ENCODE peak calls at places on chromosomes 5 and 9, in six cellular contexts. K is left ventricle myocardium inferior, Z is brain microvascular endothelial cell, E is thyroid gland, W is tibial artery, Y is transverse colon. I is an unnamed sample.
A peak's percentile ranks its signal among the peaks of the same experiment; 100 is the strongest.

GRCh38 chr9:129910628-129911567 is 75.6 kb downstream of the USP20 start:
- DNase-seq in K (no peak), Z (peak; percentile 99), E (no peak), W (peak; percentile 59), Y (no peak), I (peak; percentile 99)

GRCh38 chr9:109010676-109011655 is 2.3 kb downstream of the CTNNAL1 start:
- DNase-seq in K (no peak), Z (peak; percentile 81), E (peak; percentile 17), W (no peak), Y (peak; percentile 19), I (peak; percentile 80)

GRCh38 chr9:95003694-95004451 is 277.4 kb downstream of the AOPEP start:
- DNase-seq in K (peak; percentile 66), Z (peak; percentile 63), E (peak; percentile 84), W (peak; percentile 68), Y (peak; percentile 70), I (peak; percentile 53)

GRCh38 chr5:176793736-176794135 is 16.6 kb upstream of the UNC5A start:
- DNase-seq in K (no peak), Z (no peak), E (no peak), W (no peak), Y (no peak), I (no peak)

GRCh38 chr5:14501353-14502162 is 80.0 kb upstream of the OTULINL start:
- DNase-seq in K (no peak), Z (no peak), E (no peak), W (no peak), Y (no peak), I (no peak)

GRCh38 chr9:121735065-121735791 is 83.8 kb downstream of the DAB2IP start:
- DNase-seq in K (no peak), Z (peak; percentile 85), E (no peak), W (no peak), Y (peak; percentile 58), I (peak; percentile 70)

GRCh38 chr9:134287591-134288518 is 38.4 kb upstream of the RXRA start:
- DNase-seq in K (peak; percentile 9), Z (no peak), E (no peak), W (no peak), Y (no peak), I (no peak)

GRCh38 chr5:157540707-157541451 is 34.7 kb downstream of the ADAM19 start:
- DNase-seq in K (peak; percentile 58), Z (peak; percentile 72), E (no peak), W (peak; percentile 71), Y (peak; percentile 72), I (peak; percentile 53)

GRCh38 chr5:32342656-32343055 is 29.9 kb upstream of the MTMR12 start:
- DNase-seq in K (no peak), Z (no peak), E (no peak), W (no peak), Y (no peak), I (no peak)

GRCh38 chr5:72380491-72381274 is 60.5 kb downstream of the PTCD2 start:
- DNase-seq in K (no peak), Z (no peak), E (peak; percentile 8), W (no peak), Y (no peak), I (no peak)

GRCh38 chr9:16458696-16459420 is 411.6 kb downstream of the BNC2 start:
- DNase-seq in K (no peak), Z (no peak), E (no peak), W (no peak), Y (no peak), I (peak; percentile 73)

GRCh38 chr5:64947801-64948200 is 179.1 kb downstream of the CWC27 start:
- DNase-seq in K (no peak), Z (no peak), E (no peak), W (no peak), Y (no peak), I (no peak)

GRCh38 chr9:128065907-128066712 is 1.0 kb downstream of the NAIF1 start:
- DNase-seq in K (no peak), Z (no peak), E (no peak), W (no peak), Y (no peak), I (no peak)

GRCh38 chr5:126015244-126016054 is 407.8 kb upstream of the GRAMD2B start:
- DNase-seq in K (no peak), Z (peak; percentile 36), E (no peak), W (no peak), Y (no peak), I (peak; percentile 82)

GRCh38 chr5:68711311-68712200 is 382.3 kb upstream of the SLC30A5 start:
- DNase-seq in K (no peak), Z (no peak), E (peak; percentile 23), W (no peak), Y (no peak), I (no peak)

GRCh38 chr9:116749176-116749575 is 62.1 kb downstream of the TRIM32 start:
- DNase-seq in K (no peak), Z (no peak), E (no peak), W (no peak), Y (no peak), I (no peak)

GRCh38 chr5:5933651-5934050 is 444.7 kb downstream of the MED10 start:
- DNase-seq in K (no peak), Z (no peak), E (no peak), W (no peak), Y (no peak), I (no peak)

GRCh38 chr9:129143461-129143927 is 32.3 kb downstream of the PTPA start:
- DNase-seq in K (peak; percentile 82), Z (peak; percentile 77), E (peak; percentile 77), W (peak; percentile 49), Y (peak; percentile 37), I (no peak)

GRCh38 chr9:91395553-91396470 is 27.8 kb downstream of the NFIL3 start:
- DNase-seq in K (no peak), Z (peak; percentile 59), E (no peak), W (no peak), Y (no peak), I (peak; percentile 85)

GRCh38 chr5:104265531-104266130 is 703.0 kb upstream of the NUDT12 start:
- DNase-seq in K (no peak), Z (no peak), E (no peak), W (no peak), Y (no peak), I (no peak)

GRCh38 chr9:27726244-27727141 is 153.2 kb upstream of the C9orf72 start:
- DNase-seq in K (peak; percentile 20), Z (peak; percentile 75), E (peak; percentile 71), W (peak; percentile 24), Y (peak; percentile 59), I (peak; percentile 60)

DNA sequence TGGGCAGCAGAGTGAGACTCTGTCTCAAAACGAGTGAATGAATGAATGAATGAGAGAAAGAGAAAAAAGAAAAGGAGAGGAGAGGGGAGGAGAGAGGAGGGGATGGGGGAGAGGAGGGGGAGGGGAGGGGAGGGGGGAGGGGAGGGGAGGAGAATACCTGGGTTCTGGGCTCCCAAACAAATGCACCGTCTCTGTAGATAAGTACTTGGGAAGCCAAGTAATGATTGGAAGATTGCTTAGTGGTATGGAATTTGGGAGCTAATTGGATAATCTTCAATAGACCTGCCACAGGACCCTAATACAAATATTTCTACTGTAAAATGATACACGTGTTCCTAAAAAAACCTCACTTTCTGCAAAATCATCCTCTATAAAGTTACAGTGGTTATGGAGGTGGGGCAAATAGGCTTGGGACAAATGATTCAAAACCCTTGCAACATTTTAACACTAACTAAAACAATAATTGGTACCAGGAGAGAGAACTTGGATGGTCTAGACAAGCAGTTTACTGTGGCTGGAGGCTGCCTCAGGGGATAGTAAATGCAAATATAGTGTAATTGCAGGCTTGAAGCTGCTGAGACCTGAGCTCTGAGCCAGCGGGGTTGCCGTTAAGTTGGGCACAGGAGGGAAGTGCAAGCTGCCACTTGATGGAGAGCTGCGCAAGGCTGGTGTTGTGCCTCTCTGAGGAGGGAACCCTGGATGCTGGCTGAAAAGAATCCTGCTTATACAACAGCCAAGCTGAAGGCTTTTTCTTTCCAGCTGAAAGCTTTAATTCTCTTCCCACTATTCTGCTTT is 3.5 kb downstream of the HEMGN start:
- DNase-seq in K (no peak), Z (no peak), E (no peak), W (no peak), Y (no peak), I (no peak)
- TF ChIP-seq CTCF in K (no peak), Z (no peak), E (no peak), W (no peak), Y (no peak), I (no peak)

DNA sequence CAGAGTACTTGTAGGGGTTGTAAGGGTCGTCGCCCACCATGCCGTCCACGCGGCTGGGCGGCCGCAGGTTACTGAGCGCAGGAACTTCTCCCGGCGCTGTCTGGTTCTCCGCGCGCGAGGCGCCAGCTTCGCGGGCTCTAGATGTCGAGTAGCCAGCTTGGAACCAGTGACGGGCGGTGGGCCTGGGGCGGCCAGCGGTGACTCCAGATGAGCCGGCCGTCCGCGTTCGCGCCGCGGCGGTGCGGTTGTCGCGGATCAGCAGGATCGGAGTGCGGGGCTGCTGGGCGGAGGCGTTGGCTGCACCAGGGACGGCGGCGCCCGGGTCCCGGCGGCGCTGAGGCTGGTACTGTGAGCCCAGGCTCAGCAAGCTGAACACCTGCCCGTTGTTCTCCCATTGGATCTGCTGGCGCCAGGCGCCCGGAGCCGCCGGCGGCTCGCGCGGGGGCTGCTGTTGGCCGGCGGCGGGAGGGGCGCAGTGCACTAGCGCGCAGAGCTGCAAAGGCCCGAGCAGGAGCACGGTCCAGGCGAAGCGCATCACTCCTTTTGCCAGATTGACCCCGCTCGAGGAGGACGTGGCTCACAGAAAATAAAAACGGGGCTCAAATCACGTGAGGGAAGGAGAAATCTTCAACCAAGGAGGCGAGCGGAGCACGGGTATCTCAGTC is 476 bp downstream of the LOX start:
- DNase-seq in K (no peak), Z (peak; percentile 29), E (peak; percentile 35), W (no peak), Y (peak; percentile 10), I (peak; percentile 41)
- H3K27me3 ChIP-seq in K (peaks cover 32% of the 10 kb centered on the region), Z (no peaks in the 10 kb centered on the region), E (no peaks in the 10 kb centered on the region), W (no peaks in the 10 kb centered on the region), Y (peaks cover 33% of the 10 kb centered on the region), I (no peaks in the 10 kb centered on the region)

GRCh38 chr9:131616983-131617604 is 71.8 kb downstream of the PRRT1B start:
- DNase-seq in K (no peak), Z (no peak), E (no peak), W (no peak), Y (no peak), I (no peak)
- H3K36me3 ChIP-seq in K (peaks cover 83% of the 10 kb centered on the region), Z (peaks cover 19% of the 10 kb centered on the region), E (peaks cover 6% of the 10 kb centered on the region), W (peaks cover 76% of the 10 kb centered on the region), Y (no peaks in the 10 kb centered on the region), I (peaks cover 6% of the 10 kb centered on the region)

DNA sequence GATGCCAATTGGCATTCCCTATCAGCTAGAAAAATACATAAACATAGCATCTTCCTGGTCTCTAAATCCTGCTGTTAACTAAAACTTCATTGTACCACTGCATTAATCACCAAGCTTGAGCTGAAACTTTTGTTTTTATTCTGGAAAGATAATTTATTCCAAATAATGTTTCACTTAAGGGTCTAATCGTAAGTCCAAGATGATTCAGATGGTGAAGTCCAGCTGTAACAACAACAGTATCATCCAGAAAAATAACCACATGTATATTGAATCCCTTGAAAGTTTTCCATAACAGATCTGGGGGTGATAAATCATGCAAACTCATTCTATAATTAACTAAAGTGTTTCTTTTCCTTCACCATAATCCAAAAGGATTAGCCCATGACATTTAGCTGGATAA is 23.9 kb downstream of the RORB start:
- DNase-seq in K (no peak), Z (no peak), E (no peak), W (no peak), Y (no peak), I (no peak)
- TF ChIP-seq CTCF in K (no peak), Z (no peak), E (no peak), W (no peak), Y (no peak), I (no peak)

GRCh38 chr5:171588046-171588445 is 168.6 kb downstream of the FGF18 start:
- DNase-seq in K (no peak), Z (no peak), E (no peak), W (no peak), Y (no peak), I (no peak)
- H3K27me3 ChIP-seq in K (no peaks in the 10 kb centered on the region), Z (peaks cover 10% of the 10 kb centered on the region), E (no peaks in the 10 kb centered on the region), W (peaks cover 6% of the 10 kb centered on the region), Y (no peaks in the 10 kb centered on the region), I (peaks cover 3% of the 10 kb centered on the region)